ENCODE peak calls at places on chromosomes 2 and 18, in four cellular contexts. E is SK-N-SH, M is HCT116, A is GM12878. Z is an unnamed sample.
A peak's percentile ranks its signal among the peaks of the same experiment; 100 is the strongest.

GRCh38 chr2:160375802-160376469 is 117.7 kb downstream of the RBMS1 start:
- DNase-seq in M (no peak), A (no peak), E (no peak), Z (no peak)

GRCh38 chr2:237411683-237412349 is 2.1 kb downstream of the COL6A3 start:
- DNase-seq in A (no peak), M (no peak), E (no peak), Z (peak; percentile 12)

GRCh38 chr18:59823611-59824195 is 76.1 kb upstream of the PMAIP1 start:
- DNase-seq in A (no peak), E (peak; percentile 64), M (peak; percentile 67), Z (peak; percentile 94)

GRCh38 chr2:134160793-134161504 is 92.9 kb upstream of the MGAT5 start:
- DNase-seq in A (no peak), E (peak; percentile 77), M (no peak), Z (no peak)

GRCh38 chr2:111202266-111203040 is 81.7 kb downstream of the BCL2L11 start:
- DNase-seq in E (no peak), A (no peak), M (no peak), Z (no peak)

GRCh38 chr18:26470011-26470637 is 78.2 kb downstream of the KCTD1 start:
- DNase-seq in E (no peak), M (no peak), A (peak; percentile 67), Z (no peak)

GRCh38 chr2:33340265-33340664 is 136.2 kb upstream of the RASGRP3 start:
- DNase-seq in M (no peak), E (no peak), A (no peak), Z (no peak)

GRCh38 chr2:149857344-149857743 is 269.8 kb upstream of the MMADHC start:
- DNase-seq in A (no peak), E (no peak), M (no peak), Z (no peak)

GRCh38 chr18:13375302-13376255 is 157.0 kb downstream of the LDLRAD4 start:
- DNase-seq in A (peak; percentile 57), M (peak; percentile 48), E (no peak), Z (no peak)

GRCh38 chr2:234945339-234945895 is 6.4 kb upstream of the SH3BP4 start:
- DNase-seq in M (no peak), A (no peak), E (no peak), Z (no peak)

GRCh38 chr2:68813596-68813995 is 57.6 kb downstream of the BMP10 start:
- DNase-seq in E (no peak), M (no peak), A (no peak), Z (no peak)

GRCh38 chr18:44937985-44938384 is 257.3 kb downstream of the SETBP1 start:
- DNase-seq in M (no peak), A (no peak), E (peak; percentile 54), Z (no peak)

GRCh38 chr18:3042337-3042736 is 29.4 kb upstream of the LPIN2 start:
- DNase-seq in E (no peak), A (no peak), M (no peak), Z (no peak)

GRCh38 chr2:57444731-57445414 is 601.7 kb upstream of the VRK2 start:
- DNase-seq in A (no peak), M (no peak), E (no peak), Z (no peak)

GRCh38 chr2:8588831-8589191 is 93.0 kb upstream of the ID2 start:
- DNase-seq in A (no peak), E (no peak), M (no peak), Z (no peak)

GRCh38 chr18:79961527-79962291 is 2.7 kb upstream of the HSBP1L1 start:
- DNase-seq in A (no peak), M (no peak), E (no peak), Z (no peak)

GRCh38 chr2:169716229-169716886 is 17.3 kb upstream of the KLHL23 start:
- DNase-seq in E (peak; percentile 73), A (no peak), M (no peak), Z (no peak)

GRCh38 chr2:239329972-239330572 is 70.7 kb downstream of the HDAC4 start:
- DNase-seq in E (peak; percentile 61), A (no peak), M (no peak), Z (no peak)

GRCh38 chr18:50947899-50948298 is 19.9 kb upstream of the ELAC1 start:
- DNase-seq in E (no peak), M (no peak), A (no peak), Z (no peak)

GRCh38 chr18:56127322-56128099 is 510.9 kb downstream of the TXNL1 start:
- DNase-seq in E (no peak), M (no peak), A (no peak), Z (no peak)

GRCh38 chr2:232900811-232901701 is 31.0 kb downstream of the SNORC start:
- DNase-seq in A (no peak), M (no peak), E (no peak), Z (peak; percentile 66)

GRCh38 chr2:55051026-55051866 is 995 bp upstream of the RTN4 start:
- DNase-seq in A (no peak), E (peak; percentile 50), M (peak; percentile 99), Z (peak; percentile 71)

GRCh38 chr2:231701456-231702373 is 6.6 kb upstream of the PTMA start:
- DNase-seq in A (no peak), M (no peak), E (no peak), Z (no peak)

GRCh38 chr2:174711206-174711605 is 53.1 kb downstream of the CHRNA1 start:
- DNase-seq in M (no peak), A (no peak), E (peak; percentile 37), Z (no peak)

GRCh38 chr2:144267209-144267608 is 252.7 kb downstream of the ZEB2 start:
- DNase-seq in M (no peak), E (no peak), A (peak; percentile 40), Z (no peak)

GRCh38 chr2:240513544-240514287 is 44.1 kb downstream of the ANKMY1 start:
- DNase-seq in M (peak; percentile 29), E (peak; percentile 87), A (peak; percentile 71), Z (peak; percentile 91)

GRCh38 chr2:172102858-172103359 is at the start of gene DLX2:
- DNase-seq in M (peak; percentile 85), E (peak; percentile 94), A (no peak), Z (peak; percentile 98)

GRCh38 chr2:7701807-7702206 is 784.6 kb downstream of the RNF144A start:
- DNase-seq in A (no peak), E (no peak), M (no peak), Z (no peak)

GRCh38 chr2:226916662-226917061 is 80.8 kb downstream of the RHBDD1 start:
- DNase-seq in E (no peak), M (no peak), A (no peak), Z (no peak)

GRCh38 chr2:195596840-195597239 is 60.2 kb upstream of the SLC39A10 start:
- DNase-seq in A (no peak), M (no peak), E (no peak), Z (no peak)

GRCh38 chr2:56613917-56614316 is 430.1 kb downstream of the CCDC85A start:
- DNase-seq in M (no peak), A (no peak), E (no peak), Z (no peak)

GRCh38 chr2:138997849-138998517 is 217.8 kb upstream of the NXPH2 start:
- DNase-seq in E (no peak), M (peak; percentile 39), A (no peak), Z (no peak)

GRCh38 chr2:22842209-22842608 is 542.8 kb upstream of the KLHL29 start:
- DNase-seq in M (no peak), A (no peak), E (no peak), Z (no peak)

DNA sequence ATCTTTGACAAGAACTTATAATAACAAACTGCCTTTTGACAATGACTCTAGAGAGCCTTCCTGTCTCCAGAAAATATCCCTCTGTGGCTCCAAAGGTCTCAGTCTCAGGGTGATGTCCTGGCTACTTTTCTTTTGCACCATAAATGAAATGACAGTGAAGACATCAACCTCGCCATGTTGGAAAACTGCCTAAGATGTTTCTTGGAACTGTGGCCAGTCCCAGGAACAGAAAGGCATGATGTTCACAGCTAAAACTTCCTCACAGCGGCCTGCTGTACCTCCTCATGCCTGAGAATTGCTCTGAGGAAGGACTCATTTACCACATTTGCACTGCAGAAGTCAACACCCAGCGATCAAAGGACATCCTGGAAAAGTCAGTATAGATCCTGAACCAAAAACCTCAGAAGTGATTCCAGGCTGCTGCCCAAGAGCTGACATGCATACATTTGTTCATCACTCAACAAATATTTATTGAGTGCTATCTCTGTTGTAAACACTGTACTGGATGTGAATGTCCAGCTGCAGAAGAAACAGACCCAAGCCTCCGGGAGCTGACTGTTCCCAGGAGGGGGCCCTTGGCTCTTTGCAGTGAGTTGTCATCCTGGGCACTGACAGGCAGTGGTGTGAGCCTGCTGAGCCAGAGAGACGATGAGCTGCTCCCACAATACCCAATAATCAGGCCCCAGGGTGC is 64.3 kb upstream of the ACSL3 start:
- DNase-seq in A (no peak), M (no peak), E (no peak), Z (peak; percentile 12)
- TF ChIP-seq POLR2AphosphoS5 in A (no peak), M (no peak), E (no peak), Z (no peak)

GRCh38 chr2:17579605-17580318 is 39.3 kb downstream of the VSNL1 start:
- DNase-seq in M (peak; percentile 85), E (no peak), A (no peak), Z (peak; percentile 84)
- H2AFZ ChIP-seq in M (peak overlapping the region; percentile 17), E (no peak overlapping the region), A (no peak overlapping the region), Z (no peak overlapping the region)

GRCh38 chr2:112242384-112242783 is 12.5 kb downstream of the ZC3H8 start:
- DNase-seq in A (no peak), E (no peak), M (no peak), Z (no peak)

GRCh38 chr2:112244854-112245253 is 10.0 kb downstream of the ZC3H8 start:
- DNase-seq in M (no peak), A (no peak), E (no peak), Z (no peak)

GRCh38 chr2:112243233-112243632 is 11.6 kb downstream of the ZC3H8 start:
- DNase-seq in E (no peak), M (no peak), A (no peak), Z (no peak)

GRCh38 chr2:112239862-112240261 is 15.0 kb downstream of the ZC3H8 start:
- DNase-seq in M (no peak), E (no peak), A (no peak), Z (no peak)
- H3K4me2 ChIP-seq in M (no peak overlapping the region), E (no peak overlapping the region), A (no peak overlapping the region), Z (no peak overlapping the region)

GRCh38 chr2:42503291-42503690 is 9.5 kb upstream of the KCNG3 start:
- DNase-seq in M (no peak), A (no peak), E (no peak), Z (peak; percentile 33)

GRCh38 chr2:42510191-42510929 is 16.6 kb upstream of the KCNG3 start:
- DNase-seq in M (no peak), E (peak; percentile 74), A (no peak), Z (no peak)

DNA sequence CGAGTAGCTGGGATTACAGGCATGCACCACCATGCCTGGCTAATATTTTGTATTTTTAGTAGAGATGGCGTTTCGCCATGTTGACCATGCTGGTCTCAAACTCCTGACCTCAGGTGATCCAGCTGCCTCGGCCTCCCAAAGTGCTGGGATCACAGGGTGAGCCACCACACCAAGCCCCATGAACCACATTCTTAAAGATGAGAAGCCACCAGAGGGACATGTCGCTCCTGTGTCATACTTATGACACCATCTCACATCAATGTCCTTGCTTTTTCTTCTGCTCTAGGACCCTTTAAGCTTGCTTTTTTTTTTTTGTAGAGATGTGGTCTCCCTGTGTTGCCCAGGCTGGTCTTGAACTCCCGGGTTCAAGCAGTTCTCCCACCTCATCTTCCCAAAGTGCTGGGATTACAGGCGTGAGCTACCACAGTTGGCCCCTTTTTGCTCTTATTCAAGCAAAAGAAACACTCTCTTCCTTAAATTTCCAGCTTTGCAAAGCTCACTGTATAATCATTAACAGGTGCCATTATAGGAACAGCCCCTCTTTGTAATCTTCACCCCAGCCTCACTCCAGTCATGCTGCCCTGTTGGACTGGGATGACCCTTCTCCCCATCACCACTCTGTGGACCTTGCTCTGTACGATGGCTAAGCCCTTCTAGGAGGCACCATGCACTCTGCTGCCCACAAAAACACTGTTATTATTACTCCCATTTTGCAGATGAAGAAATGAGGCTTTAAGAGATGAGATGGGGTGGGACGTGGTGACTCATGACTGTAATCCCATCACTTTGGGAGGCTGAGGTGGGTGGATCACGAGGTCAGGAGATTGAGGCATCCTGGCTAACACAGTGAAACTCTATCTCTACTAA is 10.8 kb upstream of the KCNG3 start:
- DNase-seq in E (no peak), A (no peak), M (no peak), Z (no peak)
- TF ChIP-seq POLR2AphosphoS5 in E (no peak), A (no peak), M (no peak), Z (no peak)